ENCODE peak calls at places on chromosomes 1 and 21, in four cellular contexts. U, O, Z and G are unnamed samples.

GRCh38 chr1:94526152-94526551 is 15.4 kb downstream of the F3 start:
- DNase-seq in U (no peak), O (no peak), Z (no peak), G (no peak)

GRCh38 chr1:75265792-75266191 is 131.6 kb downstream of the LHX8 start:
- DNase-seq in U (peak), O (no peak), Z (peak), G (peak)

GRCh38 chr1:54105736-54106269 is 47.0 kb downstream of the CDCP2 start:
- DNase-seq in U (no peak), O (no peak), Z (no peak), G (no peak)

GRCh38 chr1:93988634-93989350 is 79.6 kb upstream of the GCLM start:
- DNase-seq in U (peak), O (no peak), Z (peak), G (peak)

GRCh38 chr1:39896909-39897685 is 4.6 kb downstream of the MYCL start:
- DNase-seq in U (peak), O (no peak), Z (peak), G (peak)

GRCh38 chr1:204493145-204493881 is 1.3 kb downstream of the PIK3C2B start:
- DNase-seq in U (peak), O (no peak), Z (peak), G (no peak)

GRCh38 chr1:36084502-36085115 is 715 bp downstream of the TEKT2 start:
- DNase-seq in U (no peak), O (peak), Z (no peak), G (no peak)

GRCh38 chr21:34839070-34839820 is 170.5 kb downstream of the CLIC6 start:
- DNase-seq in U (no peak), O (no peak), Z (no peak), G (no peak)

GRCh38 chr1:94527447-94528031 is 14.0 kb downstream of the F3 start:
- DNase-seq in U (peak), O (no peak), Z (peak), G (peak)

GRCh38 chr1:68128157-68128556 is 77.7 kb upstream of the DIRAS3 start:
- DNase-seq in U (peak), O (no peak), Z (peak), G (peak)

DNA sequence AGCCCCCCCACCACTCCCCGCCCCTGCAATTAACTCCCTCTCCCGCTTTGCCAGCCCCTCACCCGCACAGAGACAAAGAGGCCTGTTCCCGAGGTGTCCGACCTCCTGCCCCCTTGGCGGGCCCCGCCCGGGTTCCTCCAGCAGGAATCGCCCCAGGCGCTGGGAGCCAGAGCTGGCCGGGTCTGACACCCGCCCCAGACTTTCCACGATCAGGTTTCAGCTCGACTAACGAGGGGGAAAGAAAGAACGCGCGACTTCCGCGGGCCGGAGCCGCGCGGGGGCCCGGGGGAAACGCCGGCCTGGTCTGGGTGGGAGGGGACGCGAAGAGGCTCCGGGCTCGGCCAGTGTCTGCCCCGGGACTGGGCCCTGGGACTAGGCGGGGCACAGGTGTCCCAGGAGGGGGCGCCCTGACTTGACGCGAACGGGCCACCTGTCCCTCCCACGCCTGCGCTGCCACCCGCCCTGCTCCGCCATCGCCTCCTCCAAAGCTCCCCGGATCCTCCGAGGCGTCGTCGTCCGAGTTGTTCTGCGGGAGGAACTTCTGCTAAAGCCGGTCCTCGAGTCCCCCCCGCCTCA is 36.3 kb upstream of the HHAT start:
- DNase-seq in U (no peak), O (peak), Z (peak), G (peak)
- TF ChIP-seq CTCF in U (no peak), O (peak), Z (no peak), G (peak)

DNA sequence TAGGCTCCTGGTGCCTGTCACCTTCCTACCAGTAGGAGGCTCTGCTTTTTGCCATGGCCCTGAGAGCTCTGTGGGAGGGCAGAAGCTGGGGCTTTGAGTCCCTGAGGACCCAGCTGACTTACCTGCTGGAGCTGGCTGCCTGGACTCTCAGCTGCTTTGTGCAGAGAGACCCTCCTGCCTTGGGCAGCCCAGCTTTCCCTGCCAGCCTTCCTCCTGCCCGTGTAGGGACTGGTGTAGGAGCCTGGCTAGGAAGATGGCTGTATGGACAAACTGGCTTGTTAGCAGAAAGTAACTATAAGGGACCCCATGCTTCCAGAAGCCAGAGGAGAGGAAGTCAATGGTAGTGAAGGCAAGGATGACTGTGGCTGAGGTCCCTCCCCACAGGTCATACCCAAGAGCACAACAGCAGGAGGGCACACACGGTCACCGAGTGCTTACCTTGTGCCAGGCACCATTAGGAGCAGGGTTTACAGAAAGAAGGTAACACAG is 9.7 kb upstream of the CELSR2 start:
- DNase-seq in U (peak), O (no peak), Z (no peak), G (peak)
- TF ChIP-seq CTCF in U (peak), O (peak), Z (peak), G (peak)

GRCh38 chr1:55338448-55338820 is 123.3 kb upstream of the USP24 start:
- DNase-seq in U (peak), O (no peak), Z (no peak), G (no peak)
- TF ChIP-seq CTCF in U (no peak), O (no peak), Z (no peak), G (peak)

GRCh38 chr1:160061376-160062100 is 8.4 kb downstream of the KCNJ10 start:
- DNase-seq in U (no peak), O (no peak), Z (no peak), G (no peak)
- TF ChIP-seq CTCF in U (no peak), O (no peak), Z (no peak), G (no peak)

GRCh38 chr1:78114034-78114956 is 68.5 kb downstream of the GIPC2 start:
- DNase-seq in U (peak), O (peak), Z (peak), G (peak)
- TF ChIP-seq CTCF in U (peak), O (peak), Z (peak), G (peak)

GRCh38 chr1:23809751-23810171 is 9.2 kb upstream of the GALE start:
- DNase-seq in U (peak), O (no peak), Z (peak), G (peak)

GRCh38 chr1:23816361-23816760 is 8.9 kb downstream of the HMGCL start:
- DNase-seq in U (no peak), O (no peak), Z (no peak), G (no peak)

GRCh38 chr1:23807453-23807852 is 6.9 kb upstream of the GALE start:
- DNase-seq in U (no peak), O (no peak), Z (no peak), G (no peak)

GRCh38 chr1:23814016-23814415 is 11.2 kb downstream of the HMGCL start:
- DNase-seq in U (peak), O (no peak), Z (peak), G (no peak)

DNA sequence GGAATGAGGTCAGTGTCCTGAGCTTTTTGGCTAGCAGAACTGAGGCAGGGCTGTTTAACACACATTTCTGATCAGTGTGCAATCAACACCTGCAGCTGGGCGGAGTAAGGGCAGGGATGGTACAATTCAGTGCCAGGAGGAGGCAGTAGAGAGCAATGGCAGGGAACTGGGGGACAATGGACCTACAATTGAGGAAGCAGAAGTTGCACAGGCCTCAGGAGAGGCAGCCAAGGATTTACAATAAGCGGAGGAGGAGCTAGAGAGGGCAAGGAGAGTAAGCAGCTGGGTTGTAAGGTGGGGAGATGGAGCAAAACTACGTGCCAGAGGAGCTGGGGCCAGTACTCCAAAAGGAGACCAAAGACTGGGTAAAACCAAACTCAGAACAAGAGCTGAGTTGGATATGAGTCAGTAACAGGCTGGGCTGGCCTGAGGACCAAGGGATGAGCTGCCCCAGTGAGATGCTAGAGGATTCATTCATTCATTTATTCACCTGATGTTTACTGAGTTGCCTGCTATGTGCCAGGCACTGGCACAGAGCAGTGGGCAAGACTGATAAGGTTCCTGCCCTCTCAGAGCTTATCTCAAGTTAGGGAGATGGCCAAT is 10.4 kb upstream of the GALE start:
- DNase-seq in U (peak), O (no peak), Z (no peak), G (no peak)
- TF ChIP-seq CTCF in U (peak), O (peak), Z (peak), G (peak)

DNA sequence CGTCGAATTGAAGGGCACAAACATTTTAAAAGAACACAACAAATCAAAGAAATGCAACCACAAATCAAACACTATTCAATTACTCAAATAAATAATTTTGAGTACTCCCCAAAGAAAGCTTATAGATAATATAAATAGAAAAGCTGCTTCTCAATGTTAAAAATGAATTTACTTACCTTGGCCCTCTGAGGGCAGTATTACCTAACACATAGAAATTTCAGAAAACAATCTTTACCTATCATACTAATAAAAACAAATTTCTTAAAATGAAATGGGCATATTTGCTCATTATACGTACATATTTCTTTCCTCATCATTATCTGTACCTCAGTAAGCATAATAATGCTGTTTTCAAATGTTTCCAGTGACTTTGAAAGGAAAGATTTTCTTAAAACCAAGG is 141.8 kb downstream of the AKT3 start:
- DNase-seq in U (peak), O (no peak), Z (no peak), G (no peak)
- TF ChIP-seq CTCF in U (no peak), O (peak), Z (peak), G (peak)